ENCODE peak calls at places on chromosomes 2 and 18, in nine cellular contexts. R is CD8-positive, alpha-beta T cell; C is AG04450; S is epithelial cell of esophagus; U is WTC11; Q is fibroblast of villous mesenchyme; O is cardiac muscle cell; G is IMR-90; A is GM20000. Z is an unnamed sample.

GRCh38 chr18:75167759-75168211 is 41.2 kb downstream of the PTGR3 start:
- DNase-seq in R (no peak), C (no peak), S (no peak), U (no peak), Q (no peak), O (no peak), G (peak; percentile 17), A (no peak), Z (no peak)

GRCh38 chr2:37080674-37081073 is 3.5 kb downstream of the HEATR5B start:
- DNase-seq in R (no peak), C (no peak), S (no peak), U (no peak), Q (no peak), O (no peak), G (no peak), A (no peak), Z (no peak)

GRCh38 chr2:231294578-231295362 is 96.3 kb downstream of the ARMC9 start:
- DNase-seq in R (no peak), C (no peak), S (no peak), U (no peak), Q (no peak), O (no peak), G (peak; percentile 18), A (no peak), Z (no peak)

GRCh38 chr2:113278073-113278811 is 479 bp downstream of the PAX8 start:
- DNase-seq in R (no peak), C (no peak), S (no peak), U (peak; percentile 29), Q (no peak), O (no peak), G (no peak), A (peak; percentile 27), Z (peak; percentile 22)

GRCh38 chr2:145975406-145975805 is 1455.5 kb upstream of the ZEB2 start:
- DNase-seq in R (no peak), C (no peak), S (no peak), U (no peak), Q (no peak), O (no peak), G (no peak), A (no peak), Z (no peak)

GRCh38 chr18:25831226-25831828 is 259.1 kb downstream of the SS18 start:
- DNase-seq in R (no peak), C (no peak), S (no peak), U (no peak), Q (no peak), O (no peak), G (no peak), A (no peak), Z (no peak)

GRCh38 chr2:117101613-117102012 is 712.9 kb upstream of the DDX18 start:
- DNase-seq in R (no peak), C (no peak), S (no peak), U (no peak), Q (no peak), O (no peak), G (no peak), A (no peak), Z (no peak)

GRCh38 chr2:240785424-240786335 is 34.3 kb downstream of the KIF1A start:
- DNase-seq in R (peak; percentile 15), C (no peak), S (no peak), U (no peak), Q (no peak), O (no peak), G (no peak), A (no peak), Z (peak; percentile 10)

GRCh38 chr2:27306657-27307544 is 1.3 kb downstream of the UCN start:
- DNase-seq in R (peak; percentile 51), C (no peak), S (no peak), U (peak; percentile 53), Q (no peak), O (no peak), G (no peak), A (peak; percentile 61), Z (peak; percentile 20)

DNA sequence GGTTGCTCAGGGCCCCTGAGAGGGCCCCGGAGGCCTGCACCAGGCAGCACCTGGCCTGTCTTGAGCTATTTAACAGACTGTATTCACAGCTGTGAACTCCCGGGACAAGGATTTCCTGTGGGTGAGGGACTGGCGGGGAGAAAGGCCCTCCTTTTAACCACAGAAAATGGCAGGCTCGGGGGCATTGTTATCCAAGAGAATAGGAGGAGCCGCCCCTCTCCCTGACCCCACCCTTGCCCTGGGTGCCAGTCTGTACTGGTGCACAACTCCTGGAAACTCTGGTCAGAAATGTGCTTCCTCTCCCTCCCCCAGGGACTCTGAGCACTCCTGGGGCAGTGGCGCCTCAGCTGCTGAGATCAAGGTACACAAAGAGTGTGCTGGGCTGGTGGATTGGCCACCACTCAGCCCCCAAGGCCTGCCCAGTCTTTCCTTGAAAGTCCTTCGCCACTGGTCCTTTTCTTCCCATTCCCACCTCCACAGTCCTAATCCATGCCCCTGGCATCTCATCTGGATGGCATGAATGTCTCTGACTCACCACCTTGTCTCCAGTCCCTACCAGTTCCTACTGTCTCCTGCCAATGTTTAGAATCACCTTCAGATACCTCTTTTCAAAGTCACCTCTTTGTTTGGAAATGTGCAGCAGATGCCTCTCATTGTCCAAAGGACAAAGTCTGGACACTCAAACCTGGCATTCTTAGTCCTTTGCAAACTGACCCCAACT is 19.6 kb upstream of the EPAS1 start:
- DNase-seq in R (no peak), C (no peak), S (peak; percentile 62), U (no peak), Q (no peak), O (no peak), G (no peak), A (no peak), Z (no peak)
- TF ChIP-seq CTCF in R (no peak), C (no peak), S (no peak), U (no peak), Q (no peak), O (no peak), G (no peak), A (no peak), Z (no peak)

GRCh38 chr2:104415284-104415683 is 438.6 kb upstream of the POU3F3 start:
- DNase-seq in R (no peak), C (no peak), S (no peak), U (no peak), Q (no peak), O (no peak), G (no peak), A (no peak), Z (no peak)

GRCh38 chr2:104408266-104408665 is 445.6 kb upstream of the POU3F3 start:
- DNase-seq in R (no peak), C (no peak), S (no peak), U (no peak), Q (no peak), O (peak; percentile 30), G (no peak), A (no peak), Z (peak; percentile 26)

GRCh38 chr2:104413890-104414289 is 440.0 kb upstream of the POU3F3 start:
- DNase-seq in R (no peak), C (no peak), S (no peak), U (no peak), Q (no peak), O (no peak), G (no peak), A (no peak), Z (no peak)

DNA sequence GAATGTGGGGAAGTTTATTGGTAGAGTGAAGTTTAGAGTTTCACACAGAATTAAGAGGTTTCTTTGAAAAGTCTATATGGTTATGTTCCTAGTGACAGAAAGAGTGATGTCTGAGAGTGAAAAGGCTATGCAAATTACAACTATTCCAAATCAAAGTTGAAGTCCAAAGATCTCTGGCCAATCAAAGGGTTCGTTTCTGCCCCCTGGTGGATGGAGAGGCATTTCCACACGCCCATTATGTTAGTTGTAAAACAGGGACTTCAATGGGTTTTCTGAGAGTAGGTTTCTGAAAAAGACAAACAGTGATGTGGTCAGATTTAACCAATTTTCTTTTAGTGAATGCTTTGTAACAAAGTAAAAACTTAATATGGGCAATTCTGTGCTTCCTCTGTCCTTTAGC is 441.5 kb upstream of the POU3F3 start:
- DNase-seq in R (no peak), C (no peak), S (peak; percentile 2), U (peak; percentile 65), Q (no peak), O (peak; percentile 56), G (no peak), A (peak; percentile 61), Z (peak; percentile 42)
- TF ChIP-seq CTCF in R (no peak), C (no peak), S (peak; percentile 28), U (peak; percentile 65), Q (no peak), O (no peak), G (peak; percentile 29), A (peak; percentile 11), Z (peak; percentile 67)

GRCh38 chr2:225177098-225177497 is 134.8 kb upstream of the DOCK10 start:
- DNase-seq in R (no peak), C (peak; percentile 16), S (peak; percentile 76), U (no peak), Q (peak; percentile 11), O (no peak), G (peak; percentile 79), A (no peak), Z (no peak)
- TF ChIP-seq CTCF in R (no peak), C (no peak), S (no peak), U (no peak), Q (no peak), O (no peak), G (peak; percentile 11), A (no peak), Z (no peak)

DNA sequence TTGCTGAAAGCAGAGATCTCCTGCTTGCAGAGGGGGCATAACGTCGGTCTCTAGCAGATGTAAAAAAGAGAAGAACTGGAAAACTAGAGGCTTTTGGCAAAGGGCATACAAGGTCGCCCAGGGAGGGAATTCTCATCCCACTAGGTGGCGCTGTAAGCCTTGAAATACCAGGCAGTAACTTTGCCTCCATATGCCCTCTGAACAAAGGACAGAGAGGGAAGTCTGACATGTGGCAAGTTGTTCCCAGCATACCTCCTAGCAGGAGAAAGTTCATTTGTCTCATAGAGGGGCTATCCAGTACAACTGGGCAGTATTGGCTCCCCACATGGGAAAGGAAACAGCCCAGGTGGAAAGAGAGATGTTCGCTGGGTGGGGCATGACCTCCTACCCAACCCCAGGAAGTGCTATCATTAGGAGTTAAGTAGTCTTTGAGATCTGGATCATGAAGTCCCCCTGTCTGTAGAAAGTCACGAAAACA is 40.0 kb downstream of the STK17B start:
- DNase-seq in R (peak; percentile 54), C (no peak), S (peak; percentile 60), U (peak; percentile 67), Q (peak; percentile 24), O (no peak), G (peak; percentile 44), A (peak; percentile 9), Z (no peak)
- TF ChIP-seq CTCF in R (peak; percentile 49), C (peak; percentile 47), S (peak; percentile 46), U (peak; percentile 57), Q (peak; percentile 30), O (no peak), G (peak; percentile 44), A (peak; percentile 8), Z (no peak)

GRCh38 chr2:18117592-18117991 is 239.1 kb downstream of the KCNS3 start:
- DNase-seq in R (no peak), C (no peak), S (peak; percentile 70), U (peak; percentile 61), Q (peak; percentile 78), O (peak; percentile 14), G (peak; percentile 41), A (peak; percentile 24), Z (no peak)
- TF ChIP-seq CTCF in R (no peak), C (peak; percentile 59), S (peak; percentile 73), U (peak; percentile 74), Q (peak; percentile 89), O (peak; percentile 71), G (peak; percentile 88), A (peak; percentile 60), Z (peak; percentile 26)

Z was measured in nephron progenitor cell.